ENCODE peak calls at places on chromosomes 6 and 20, in eight cellular contexts. One of them, this sample, is unnamed.
A peak's percentile ranks its signal among the peaks of the same experiment; 100 is the strongest.

GRCh38 chr6:84842526-84843161 is 78.2 kb upstream of the TBX18 start:
- DNase-seq in hypothalamus: no peak
- DNase-seq in epithelial cell of esophagus: peak; percentile 16
- DNase-seq in NCI-H82: no peak
- DNase-seq in HS-5: no peak
- DNase-seq in HL-60: no peak
- DNase-seq in SJCRH30: no peak
- DNase-seq in CD4-positive, alpha-beta T cell: no peak
- DNase-seq in this sample: no peak

GRCh38 chr6:26412225-26412624 is 10.2 kb downstream of the BTN3A1 start:
- DNase-seq in hypothalamus: no peak
- DNase-seq in epithelial cell of esophagus: no peak
- DNase-seq in NCI-H82: peak; percentile 7
- DNase-seq in HS-5: no peak
- DNase-seq in HL-60: no peak
- DNase-seq in SJCRH30: peak; percentile 47
- DNase-seq in CD4-positive, alpha-beta T cell: no peak
- DNase-seq in this sample: no peak

GRCh38 chr20:10729785-10730184 is 56.0 kb upstream of the JAG1 start:
- DNase-seq in hypothalamus: no peak
- DNase-seq in epithelial cell of esophagus: no peak
- DNase-seq in NCI-H82: no peak
- DNase-seq in HS-5: no peak
- DNase-seq in HL-60: no peak
- DNase-seq in SJCRH30: no peak
- DNase-seq in CD4-positive, alpha-beta T cell: no peak
- DNase-seq in this sample: no peak

GRCh38 chr6:46015119-46015968 is at the start of gene CLIC5:
- DNase-seq in hypothalamus: peak; percentile 15
- DNase-seq in epithelial cell of esophagus: no peak
- DNase-seq in NCI-H82: peak; percentile 8
- DNase-seq in HS-5: no peak
- DNase-seq in HL-60: no peak
- DNase-seq in SJCRH30: peak; percentile 3
- DNase-seq in CD4-positive, alpha-beta T cell: peak; percentile 25
- DNase-seq in this sample: no peak

GRCh38 chr20:25295386-25296093 is 47.7 kb downstream of the PYGB start:
- DNase-seq in hypothalamus: no peak
- DNase-seq in epithelial cell of esophagus: peak; percentile 51
- DNase-seq in NCI-H82: no peak
- DNase-seq in HS-5: no peak
- DNase-seq in HL-60: no peak
- DNase-seq in SJCRH30: peak; percentile 78
- DNase-seq in CD4-positive, alpha-beta T cell: no peak
- DNase-seq in this sample: no peak

GRCh38 chr6:74607934-74608333 is 597.9 kb downstream of the COL12A1 start:
- DNase-seq in hypothalamus: no peak
- DNase-seq in epithelial cell of esophagus: no peak
- DNase-seq in NCI-H82: no peak
- DNase-seq in HS-5: no peak
- DNase-seq in HL-60: no peak
- DNase-seq in SJCRH30: no peak
- DNase-seq in CD4-positive, alpha-beta T cell: no peak
- DNase-seq in this sample: no peak

GRCh38 chr6:139161817-139162284 is 27.0 kb downstream of the HECA start:
- DNase-seq in hypothalamus: no peak
- DNase-seq in epithelial cell of esophagus: no peak
- DNase-seq in NCI-H82: peak; percentile 48
- DNase-seq in HS-5: no peak
- DNase-seq in HL-60: no peak
- DNase-seq in SJCRH30: no peak
- DNase-seq in CD4-positive, alpha-beta T cell: peak; percentile 60
- DNase-seq in this sample: no peak

GRCh38 chr6:100257661-100258395 is 206.9 kb downstream of the SIM1 start:
- DNase-seq in hypothalamus: no peak
- DNase-seq in epithelial cell of esophagus: peak; percentile 19
- DNase-seq in NCI-H82: peak; percentile 52
- DNase-seq in HS-5: peak; percentile 35
- DNase-seq in HL-60: no peak
- DNase-seq in SJCRH30: peak; percentile 19
- DNase-seq in CD4-positive, alpha-beta T cell: no peak
- DNase-seq in this sample: peak; percentile 29

GRCh38 chr6:169654590-169655391 is 47.0 kb downstream of the WDR27 start:
- DNase-seq in hypothalamus: peak; percentile 16
- DNase-seq in epithelial cell of esophagus: peak; percentile 80
- DNase-seq in NCI-H82: peak; percentile 63
- DNase-seq in HS-5: peak; percentile 29
- DNase-seq in HL-60: no peak
- DNase-seq in SJCRH30: no peak
- DNase-seq in CD4-positive, alpha-beta T cell: peak; percentile 73
- DNase-seq in this sample: no peak

GRCh38 chr6:42877695-42878094 is 1.7 kb upstream of the RPL7L1 start:
- DNase-seq in hypothalamus: no peak
- DNase-seq in epithelial cell of esophagus: no peak
- DNase-seq in NCI-H82: no peak
- DNase-seq in HS-5: no peak
- DNase-seq in HL-60: no peak
- DNase-seq in SJCRH30: no peak
- DNase-seq in CD4-positive, alpha-beta T cell: no peak
- DNase-seq in this sample: no peak

GRCh38 chr6:38861957-38862401 is 146.9 kb downstream of the DNAH8 start:
- DNase-seq in hypothalamus: no peak
- DNase-seq in epithelial cell of esophagus: peak; percentile 72
- DNase-seq in NCI-H82: no peak
- DNase-seq in HS-5: no peak
- DNase-seq in HL-60: no peak
- DNase-seq in SJCRH30: no peak
- DNase-seq in CD4-positive, alpha-beta T cell: no peak
- DNase-seq in this sample: no peak

GRCh38 chr20:19820520-19821211 is 62.6 kb downstream of the RIN2 start:
- DNase-seq in hypothalamus: no peak
- DNase-seq in epithelial cell of esophagus: no peak
- DNase-seq in NCI-H82: peak; percentile 52
- DNase-seq in HS-5: no peak
- DNase-seq in HL-60: no peak
- DNase-seq in SJCRH30: no peak
- DNase-seq in CD4-positive, alpha-beta T cell: no peak
- DNase-seq in this sample: no peak

GRCh38 chr6:119856136-119856535 is 506.6 kb upstream of the MAN1A1 start:
- DNase-seq in hypothalamus: no peak
- DNase-seq in epithelial cell of esophagus: no peak
- DNase-seq in NCI-H82: no peak
- DNase-seq in HS-5: no peak
- DNase-seq in HL-60: no peak
- DNase-seq in SJCRH30: no peak
- DNase-seq in CD4-positive, alpha-beta T cell: no peak
- DNase-seq in this sample: no peak

GRCh38 chr6:134883314-134883713 is 66.6 kb downstream of the ALDH8A1 start:
- DNase-seq in hypothalamus: no peak
- DNase-seq in epithelial cell of esophagus: no peak
- DNase-seq in NCI-H82: no peak
- DNase-seq in HS-5: no peak
- DNase-seq in HL-60: no peak
- DNase-seq in SJCRH30: no peak
- DNase-seq in CD4-positive, alpha-beta T cell: no peak
- DNase-seq in this sample: no peak

GRCh38 chr6:52201046-52201445 is 14.9 kb downstream of the IL17A start:
- DNase-seq in hypothalamus: no peak
- DNase-seq in epithelial cell of esophagus: no peak
- DNase-seq in NCI-H82: no peak
- DNase-seq in HS-5: no peak
- DNase-seq in HL-60: no peak
- DNase-seq in SJCRH30: no peak
- DNase-seq in CD4-positive, alpha-beta T cell: no peak
- DNase-seq in this sample: no peak

GRCh38 chr20:47358672-47359532 is 2.4 kb upstream of the ZMYND8 start:
- DNase-seq in hypothalamus: peak; percentile 31
- DNase-seq in epithelial cell of esophagus: peak; percentile 91
- DNase-seq in NCI-H82: peak; percentile 91
- DNase-seq in HS-5: peak; percentile 100
- DNase-seq in HL-60: peak; percentile 75
- DNase-seq in SJCRH30: peak; percentile 89
- DNase-seq in CD4-positive, alpha-beta T cell: no peak
- DNase-seq in this sample: no peak

GRCh38 chr6:149211046-149211571 is 106.4 kb upstream of the TAB2 start:
- DNase-seq in hypothalamus: no peak
- DNase-seq in epithelial cell of esophagus: peak; percentile 13
- DNase-seq in NCI-H82: no peak
- DNase-seq in HS-5: no peak
- DNase-seq in HL-60: peak; percentile 76
- DNase-seq in SJCRH30: no peak
- DNase-seq in CD4-positive, alpha-beta T cell: no peak
- DNase-seq in this sample: peak; percentile 33

GRCh38 chr20:40080059-40080652 is 608.9 kb downstream of the MAFB start:
- DNase-seq in hypothalamus: no peak
- DNase-seq in epithelial cell of esophagus: no peak
- DNase-seq in NCI-H82: no peak
- DNase-seq in HS-5: no peak
- DNase-seq in HL-60: no peak
- DNase-seq in SJCRH30: peak; percentile 19
- DNase-seq in CD4-positive, alpha-beta T cell: no peak
- DNase-seq in this sample: no peak

GRCh38 chr6:39804666-39805065 is 12.5 kb downstream of the DAAM2 start:
- DNase-seq in hypothalamus: no peak
- DNase-seq in epithelial cell of esophagus: peak; percentile 20
- DNase-seq in NCI-H82: no peak
- DNase-seq in HS-5: peak; percentile 36
- DNase-seq in HL-60: no peak
- DNase-seq in SJCRH30: no peak
- DNase-seq in CD4-positive, alpha-beta T cell: no peak
- DNase-seq in this sample: no peak

GRCh38 chr6:41396335-41396734 is 60.9 kb downstream of the NCR2 start:
- DNase-seq in hypothalamus: no peak
- DNase-seq in epithelial cell of esophagus: no peak
- DNase-seq in NCI-H82: no peak
- DNase-seq in HS-5: no peak
- DNase-seq in HL-60: no peak
- DNase-seq in SJCRH30: no peak
- DNase-seq in CD4-positive, alpha-beta T cell: no peak
- DNase-seq in this sample: no peak

GRCh38 chr20:9483131-9483530 is 31.3 kb upstream of the LAMP5 start:
- DNase-seq in hypothalamus: no peak
- DNase-seq in epithelial cell of esophagus: no peak
- DNase-seq in NCI-H82: no peak
- DNase-seq in HS-5: no peak
- DNase-seq in HL-60: no peak
- DNase-seq in SJCRH30: no peak
- DNase-seq in CD4-positive, alpha-beta T cell: no peak
- DNase-seq in this sample: no peak

GRCh38 chr6:157343732-157344131 is 20.4 kb upstream of the TMEM242 start:
- DNase-seq in hypothalamus: no peak
- DNase-seq in epithelial cell of esophagus: peak; percentile 34
- DNase-seq in NCI-H82: no peak
- DNase-seq in HS-5: no peak
- DNase-seq in HL-60: no peak
- DNase-seq in SJCRH30: no peak
- DNase-seq in CD4-positive, alpha-beta T cell: no peak
- DNase-seq in this sample: no peak

GRCh38 chr6:149403534-149403933 is 3.5 kb downstream of the SUMO4 start:
- DNase-seq in hypothalamus: no peak
- DNase-seq in epithelial cell of esophagus: peak; percentile 88
- DNase-seq in NCI-H82: no peak
- DNase-seq in HS-5: no peak
- DNase-seq in HL-60: no peak
- DNase-seq in SJCRH30: no peak
- DNase-seq in CD4-positive, alpha-beta T cell: no peak
- DNase-seq in this sample: no peak

GRCh38 chr6:12490376-12490903 is 200.3 kb downstream of the EDN1 start:
- DNase-seq in hypothalamus: no peak
- DNase-seq in epithelial cell of esophagus: no peak
- DNase-seq in NCI-H82: no peak
- DNase-seq in HS-5: no peak
- DNase-seq in HL-60: no peak
- DNase-seq in SJCRH30: no peak
- DNase-seq in CD4-positive, alpha-beta T cell: no peak
- DNase-seq in this sample: no peak

GRCh38 chr6:137550527-137550926 is 56.3 kb upstream of the OLIG3 start:
- DNase-seq in hypothalamus: no peak
- DNase-seq in epithelial cell of esophagus: no peak
- DNase-seq in NCI-H82: peak; percentile 45
- DNase-seq in HS-5: no peak
- DNase-seq in HL-60: no peak
- DNase-seq in SJCRH30: no peak
- DNase-seq in CD4-positive, alpha-beta T cell: no peak
- DNase-seq in this sample: no peak

This sample was measured in SIG-M5.